ENCODE peak calls at places on chromosomes 5 and 9, in nine cellular contexts. K, S, T, F, X, W, L, N and A are unnamed samples.

GRCh38 chr5:96079075-96079474 is 117.4 kb upstream of the ELL2 start:
- DNase-seq in K (no peak), L (no peak), F (no peak), X (no peak), S (no peak), N (no peak), W (no peak), T (no peak), A (no peak)

GRCh38 chr5:10364186-10364689 is 10.7 kb downstream of the MARCHF6 start:
- DNase-seq in S (no peak), N (no peak), W (no peak), L (no peak), F (no peak), X (peak), K (no peak), T (no peak), A (no peak)

GRCh38 chr9:3698531-3698930 is 172.7 kb upstream of the RFX3 start:
- DNase-seq in N (no peak), X (no peak), S (no peak), K (no peak), T (no peak), F (no peak), L (no peak), W (no peak), A (no peak)

GRCh38 chr9:114666841-114667240 is 9.2 kb upstream of the TEX53 start:
- DNase-seq in S (no peak), L (no peak), W (no peak), F (no peak), T (no peak), N (no peak), K (no peak), X (no peak), A (no peak)

GRCh38 chr5:159061834-159062530 is 37.7 kb downstream of the EBF1 start:
- DNase-seq in N (no peak), F (no peak), T (no peak), S (no peak), L (no peak), W (no peak), X (no peak), K (no peak), A (no peak)

GRCh38 chr5:10801931-10802674 is 41.1 kb upstream of the DAP start:
- DNase-seq in S (no peak), K (no peak), F (no peak), W (no peak), X (no peak), T (no peak), N (no peak), L (no peak), A (no peak)

GRCh38 chr5:1752881-1753280 is 46.8 kb downstream of the MRPL36 start:
- DNase-seq in W (no peak), F (no peak), L (no peak), S (no peak), K (no peak), X (no peak), T (no peak), N (no peak), A (no peak)

GRCh38 chr5:91307023-91307422 is 76.1 kb downstream of the ARRDC3 start:
- DNase-seq in N (no peak), S (no peak), K (no peak), T (no peak), L (no peak), W (no peak), X (no peak), F (peak), A (no peak)

GRCh38 chr9:14846871-14847311 is 63.3 kb downstream of the FREM1 start:
- DNase-seq in N (no peak), W (peak), X (peak), K (peak), T (no peak), F (peak), L (no peak), S (peak), A (no peak)

GRCh38 chr5:76590027-76590426 is 33.2 kb downstream of the F2RL2 start:
- DNase-seq in X (no peak), N (no peak), F (no peak), S (no peak), L (no peak), W (no peak), T (no peak), K (no peak), A (no peak)

GRCh38 chr9:136010615-136011341 is 49.6 kb upstream of the UBAC1 start:
- DNase-seq in L (peak), N (no peak), F (no peak), T (no peak), K (peak), S (no peak), X (no peak), W (no peak), A (no peak)

GRCh38 chr5:133082128-133082527 is 30.3 kb downstream of the HSPA4 start:
- DNase-seq in K (no peak), N (no peak), T (no peak), X (no peak), L (no peak), F (no peak), S (no peak), W (no peak), A (no peak)

GRCh38 chr5:118233601-118234000 is 754.7 kb downstream of the DTWD2 start:
- DNase-seq in L (no peak), N (no peak), S (no peak), K (no peak), X (no peak), F (no peak), T (no peak), W (no peak), A (no peak)

GRCh38 chr9:88987646-88988045 is 3.6 kb upstream of the S1PR3 start:
- DNase-seq in X (no peak), W (no peak), T (no peak), N (no peak), L (no peak), F (no peak), K (no peak), S (no peak), A (no peak)

GRCh38 chr9:103802068-103802467 is 292.0 kb upstream of the SMC2 start:
- DNase-seq in W (no peak), N (no peak), L (no peak), K (no peak), T (no peak), F (no peak), X (no peak), S (no peak), A (no peak)

GRCh38 chr9:137407590-137408300 is 15.2 kb downstream of the EXD3 start:
- DNase-seq in K (no peak), X (no peak), S (no peak), T (no peak), N (no peak), F (no peak), L (no peak), W (no peak), A (no peak)

GRCh38 chr5:4295663-4296339 is 700.2 kb downstream of the IRX1 start:
- DNase-seq in X (no peak), L (no peak), T (no peak), W (peak), N (no peak), S (peak), F (no peak), K (no peak), A (no peak)

GRCh38 chr9:84669293-84670105 is at the start of gene NTRK2:
- DNase-seq in K (no peak), T (no peak), X (no peak), S (peak), N (no peak), L (no peak), F (no peak), W (peak), A (no peak)

GRCh38 chr9:26947736-26948135 is 694 bp upstream of the PLAA start:
- DNase-seq in T (no peak), F (no peak), K (no peak), N (no peak), W (no peak), S (no peak), X (peak), L (no peak), A (no peak)

GRCh38 chr5:72441094-72441723 is 66.0 kb downstream of the ZNF366 start:
- DNase-seq in W (no peak), T (no peak), F (no peak), K (no peak), N (no peak), X (no peak), L (no peak), S (no peak), A (no peak)

GRCh38 chr5:67426961-67427630 is 230.5 kb upstream of the CD180 start:
- DNase-seq in W (no peak), N (no peak), X (no peak), F (no peak), S (no peak), L (no peak), K (no peak), T (no peak), A (no peak)

GRCh38 chr9:116558035-116558434 is 129.1 kb upstream of the TRIM32 start:
- DNase-seq in W (no peak), S (no peak), X (no peak), F (no peak), L (no peak), N (no peak), K (no peak), T (no peak), A (no peak)

GRCh38 chr9:110977259-110977709 is 61.0 kb downstream of the LPAR1 start:
- DNase-seq in W (peak), S (no peak), T (no peak), L (no peak), F (peak), N (no peak), X (no peak), K (no peak), A (no peak)

GRCh38 chr5:77843570-77844407 is 67.7 kb upstream of the TBCA start:
- DNase-seq in W (no peak), L (no peak), N (no peak), F (no peak), S (peak), X (no peak), T (peak), K (no peak), A (no peak)

GRCh38 chr5:132486318-132487094 is 4.1 kb downstream of the IRF1 start:
- DNase-seq in N (no peak), S (no peak), T (no peak), W (no peak), L (peak), K (no peak), X (no peak), F (no peak), A (no peak)

GRCh38 chr5:172266071-172266675 is 17.4 kb downstream of the UBTD2 start:
- DNase-seq in F (no peak), S (no peak), K (no peak), N (no peak), T (no peak), L (no peak), X (no peak), W (no peak), A (no peak)